ENCODE peak calls at places on chromosomes 3 and 15, in ten cellular contexts. N is fibroblast of lung; C is aorta; X is lower lobe of right lung; S is psoas muscle; I is endodermal cell; R is hepatocyte; D is CD8-positive, alpha-beta memory T cell; V is heart right ventricle; B is right lobe of liver. P is an unnamed sample.

GRCh38 chr15:86054338-86054737 is 25.3 kb upstream of the AGBL1 start:
- DNase-seq in R (no peak), B (no peak), V (no peak), X (no peak), D (no peak), S (no peak), C (no peak), I (no peak), N (no peak), P (no peak)

GRCh38 chr3:188212308-188212969 is 58.5 kb downstream of the LPP start:
- DNase-seq in D (no peak), V (no peak), I (peak), X (no peak), B (no peak), C (peak), R (no peak), N (peak), S (no peak), P (no peak)

GRCh38 chr3:119497824-119498187 is 541 bp upstream of the TIMMDC1 start:
- DNase-seq in S (no peak), C (no peak), B (no peak), N (peak), X (no peak), V (no peak), R (peak), D (no peak), I (peak), P (peak)

GRCh38 chr3:127613406-127613805 is 15.2 kb downstream of the MCM2 start:
- DNase-seq in N (no peak), D (no peak), B (peak), I (no peak), S (no peak), C (peak), V (no peak), R (no peak), X (peak), P (peak)

GRCh38 chr3:183837894-183838293 is 12.5 kb upstream of the MAP6D1 start:
- DNase-seq in I (no peak), N (no peak), R (no peak), X (no peak), S (no peak), D (no peak), V (no peak), C (no peak), B (no peak), P (no peak)

GRCh38 chr15:82263350-82263749 is 732 bp downstream of the SAXO2 start:
- DNase-seq in N (no peak), V (no peak), B (no peak), X (no peak), I (peak), R (peak), D (no peak), S (no peak), C (no peak), P (peak)

GRCh38 chr3:23035927-23036640 is 167.0 kb upstream of the UBE2E2 start:
- DNase-seq in D (peak), I (peak), V (no peak), B (no peak), C (no peak), N (no peak), S (no peak), X (peak), R (peak), P (no peak)

GRCh38 chr15:25739687-25740121 is 123.4 kb downstream of the ATP10A start:
- DNase-seq in R (peak), B (no peak), D (peak), C (no peak), X (no peak), S (no peak), I (peak), N (peak), V (no peak), P (no peak)

GRCh38 chr3:113867506-113867905 is 28.9 kb downstream of the GRAMD1C start:
- DNase-seq in N (no peak), S (no peak), C (no peak), X (no peak), I (no peak), D (no peak), B (no peak), V (no peak), R (no peak), P (no peak)
- H3K27ac ChIP-seq in N (no peak), S (no peak), C (no peak), X (no peak), I (no peak), D (no peak), B (no peak), V (no peak), R (no peak), P (no peak)

DNA sequence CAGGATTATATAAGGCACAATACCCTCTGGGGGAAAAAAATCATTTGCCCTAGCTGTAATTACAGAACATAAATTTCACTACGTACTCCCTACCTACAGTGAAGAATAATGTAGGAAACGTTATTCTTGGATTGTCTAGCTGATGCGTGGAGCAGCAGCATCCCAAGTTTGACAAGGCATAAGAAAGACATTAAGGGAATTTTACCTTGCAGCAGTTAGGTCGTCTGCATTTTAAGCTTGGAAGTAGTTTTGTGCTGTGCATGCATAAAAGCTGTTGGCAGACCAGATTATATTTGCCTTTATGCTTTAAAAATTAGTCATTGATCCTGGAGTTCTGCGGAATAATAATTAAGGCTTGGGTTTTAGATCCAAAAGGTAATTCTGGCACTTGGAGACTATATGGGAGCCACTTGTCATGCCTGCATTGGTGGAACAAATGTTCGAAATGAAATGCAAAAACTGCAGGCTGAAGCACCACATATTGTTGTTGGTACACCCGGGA is 2.2 kb downstream of the EIF4A2 start:
- DNase-seq in S (no peak), N (no peak), R (no peak), C (no peak), B (no peak), D (no peak), X (no peak), V (no peak), I (no peak), P (no peak)
- H3K4me3 ChIP-seq in S (peak), N (peak), R (peak), C (peak), B (peak), D (peak), X (peak), V (peak), I (peak), P (peak)

DNA sequence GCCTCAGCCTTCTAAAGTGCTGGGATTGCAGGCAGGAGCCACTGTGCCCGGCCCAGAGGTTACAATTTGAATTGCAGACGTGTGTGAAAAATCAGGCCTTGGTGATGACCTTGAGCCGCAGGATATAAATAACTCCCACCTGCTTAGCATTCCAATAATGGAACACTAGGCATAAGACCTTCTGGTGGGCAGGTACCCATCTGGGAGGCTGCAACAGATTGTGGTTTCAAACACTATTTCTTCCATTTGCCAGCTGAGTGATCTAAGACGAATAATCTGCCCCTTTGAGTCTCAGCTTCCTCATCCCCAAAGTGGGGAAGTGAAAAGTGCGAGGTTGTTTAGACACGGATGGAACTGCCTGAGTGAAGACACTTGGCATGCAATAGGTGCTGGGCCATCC is 47.7 kb upstream of the HERC1 start:
- DNase-seq in I (no peak), N (no peak), R (no peak), C (no peak), B (no peak), S (no peak), V (no peak), D (no peak), X (no peak), P (no peak)
- H3K27ac ChIP-seq in I (no peak), N (no peak), R (no peak), C (no peak), B (no peak), S (peak), V (no peak), D (no peak), X (no peak), P (no peak)

DNA sequence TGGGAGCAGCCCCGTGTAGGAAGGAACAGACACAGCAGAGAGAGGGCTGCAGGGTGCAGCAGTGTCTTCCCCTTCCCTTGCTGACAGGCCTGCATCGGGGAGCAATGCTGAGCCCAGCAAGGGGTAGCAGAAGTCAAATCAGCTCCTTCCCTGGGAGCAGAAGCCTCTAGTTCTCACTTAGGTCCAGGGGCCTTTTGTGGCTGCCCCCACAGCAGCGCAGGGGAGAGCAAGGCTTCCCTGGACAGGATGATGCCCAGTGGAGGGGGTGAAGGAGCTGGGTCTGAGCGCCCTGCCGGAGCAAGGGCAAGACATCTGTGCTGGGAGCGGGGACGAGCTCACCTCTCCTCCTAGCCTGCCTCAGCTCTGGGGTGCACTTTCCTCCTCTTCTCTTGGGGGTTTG is 827 bp downstream of the PLCB2 start:
- DNase-seq in R (no peak), S (no peak), I (no peak), C (peak), D (no peak), X (no peak), B (peak), N (no peak), V (no peak), P (no peak)
- H3K4me3 ChIP-seq in R (no peak), S (peak), I (no peak), C (no peak), D (peak), X (peak), B (peak), N (no peak), V (peak), P (no peak)

GRCh38 chr3:83500422-83500821 is 1458.4 kb upstream of the CADM2 start:
- DNase-seq in R (peak), V (no peak), X (no peak), N (no peak), C (no peak), I (no peak), B (no peak), D (no peak), S (no peak), P (no peak)
- H3K27ac ChIP-seq in R (peak), V (no peak), X (no peak), N (no peak), C (no peak), I (no peak), B (no peak), D (no peak), S (no peak), P (no peak)

DNA sequence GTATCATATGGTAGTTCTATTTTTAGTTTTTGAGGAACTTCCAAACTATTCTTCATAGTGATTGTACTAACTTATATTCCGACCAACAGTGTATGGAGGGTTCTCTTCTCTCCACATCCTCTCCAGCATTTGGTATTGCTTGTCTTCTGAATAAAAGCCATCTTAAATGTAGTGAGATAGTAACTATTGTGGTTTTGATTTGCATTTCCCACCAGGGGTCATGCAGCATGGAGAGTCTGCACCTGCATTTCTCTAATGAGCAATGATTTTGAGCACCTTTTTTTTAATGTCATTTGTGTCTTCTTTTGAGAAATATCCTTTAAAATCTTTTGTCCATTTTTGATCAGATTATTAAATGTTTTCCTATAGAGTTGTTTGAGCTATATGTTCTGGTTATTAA is 718.5 kb downstream of the ZBBX start:
- DNase-seq in B (no peak), C (no peak), S (no peak), X (no peak), N (no peak), V (no peak), D (no peak), R (no peak), I (no peak), P (no peak)
- H3K4me3 ChIP-seq in B (no peak), C (no peak), S (no peak), X (no peak), N (no peak), V (no peak), D (no peak), R (no peak), I (no peak), P (no peak)

GRCh38 chr3:94291686-94292085 is 228.8 kb downstream of the NSUN3 start:
- DNase-seq in N (no peak), B (no peak), S (no peak), R (no peak), D (no peak), X (no peak), C (no peak), I (no peak), V (no peak), P (no peak)
- H3K27ac ChIP-seq in N (no peak), B (no peak), S (no peak), R (no peak), D (no peak), X (no peak), C (no peak), I (no peak), V (no peak), P (no peak)

DNA sequence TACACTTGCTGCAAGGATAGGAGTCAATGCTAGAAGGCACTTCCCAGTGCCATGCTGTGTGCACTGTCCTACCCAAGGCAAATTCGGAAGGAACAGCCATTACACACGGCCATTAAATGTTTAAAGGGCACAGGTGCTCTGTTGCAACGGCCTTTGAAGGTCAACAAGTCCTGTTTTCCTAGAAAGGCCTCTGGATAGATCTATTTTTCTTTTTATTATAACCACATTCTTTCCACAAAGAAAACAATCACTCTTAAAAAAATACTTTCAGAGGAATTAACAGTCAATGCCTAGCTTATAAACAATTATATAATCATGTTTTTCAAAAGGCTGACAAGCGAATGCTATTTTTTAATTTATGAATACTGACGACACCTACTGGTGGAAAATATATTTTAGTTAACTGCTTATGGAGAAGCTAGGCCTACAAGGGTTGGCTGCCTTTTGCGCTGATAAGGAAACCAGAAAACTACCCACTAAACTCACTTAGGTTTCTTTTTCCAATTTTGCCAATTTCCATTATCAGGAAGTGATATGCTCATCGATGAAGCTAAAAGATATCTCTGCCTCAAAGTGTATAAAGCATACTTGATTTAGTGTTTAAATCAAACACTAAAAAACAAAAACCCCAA is 2.4 kb downstream of the ARHGEF3 start:
- DNase-seq in X (no peak), C (no peak), R (peak), I (peak), B (no peak), S (no peak), D (peak), V (no peak), N (peak), P (no peak)
- H3K4me3 ChIP-seq in X (peak), C (peak), R (peak), I (peak), B (peak), S (peak), D (peak), V (peak), N (no peak), P (peak)

GRCh38 chr3:16174389-16174788 is at the start of gene GALNT15:
- DNase-seq in V (peak), C (peak), I (no peak), B (peak), N (peak), S (peak), D (no peak), X (peak), R (peak), P (peak)
- H3K27ac ChIP-seq in V (peak), C (no peak), I (no peak), B (peak), N (peak), S (peak), D (no peak), X (peak), R (no peak), P (no peak)

DNA sequence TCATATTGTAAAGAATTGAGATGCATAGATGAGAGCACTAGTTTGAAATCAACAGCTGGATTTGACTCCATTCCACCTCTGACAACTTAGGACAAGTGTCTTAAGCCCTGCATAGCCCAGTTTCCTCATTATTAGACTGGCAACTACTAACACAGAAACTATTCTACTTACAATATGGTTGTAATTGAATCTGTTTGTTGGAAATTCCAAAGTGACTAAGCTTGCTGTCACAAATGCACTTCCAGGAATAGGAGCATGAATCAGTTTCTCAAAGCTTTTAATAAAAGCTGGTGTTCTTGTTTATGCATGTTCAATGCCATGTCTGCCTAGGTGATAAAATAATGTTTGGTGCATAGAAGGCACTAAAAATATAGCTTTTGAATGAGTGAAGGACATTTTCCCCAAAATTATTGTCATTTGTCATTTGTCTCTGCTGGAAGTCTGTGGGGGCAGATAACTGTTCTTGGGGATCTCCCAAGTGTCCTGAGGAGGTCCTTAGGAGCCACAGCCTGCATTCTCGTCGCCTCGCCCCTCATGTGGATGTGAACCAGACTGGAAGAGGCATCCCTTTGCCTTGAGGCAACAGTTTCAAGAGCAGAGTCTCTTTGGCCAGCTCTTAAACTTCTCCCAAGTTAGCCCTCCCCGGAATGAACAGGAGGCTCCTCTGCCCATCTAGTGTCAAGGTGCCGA is 40.4 kb upstream of the CD47 start:
- DNase-seq in B (no peak), N (peak), C (no peak), S (no peak), I (no peak), X (no peak), V (no peak), D (no peak), R (no peak), P (no peak)
- H3K4me3 ChIP-seq in B (no peak), N (no peak), C (no peak), S (no peak), I (no peak), X (no peak), V (no peak), D (no peak), R (no peak), P (no peak)

P was measured in pancreas.